ENCODE peak calls at places on chromosomes 1 and 21, in seven cellular contexts. One of them, this sample, is unnamed. For H3K27me3 and H3K4me1, the result is how much of the 10 kb centered on the place peaks cover.

GRCh38 chr1:3240524-3241235 is 171.7 kb downstream of the PRDM16 start:
- DNase-seq in CD8-positive, alpha-beta memory T cell: no peak
- DNase-seq in HAP-1: no peak
- DNase-seq in thyroid gland: peak
- DNase-seq in psoas muscle: no peak
- DNase-seq in GM23248: no peak
- DNase-seq in lower lobe of right lung: no peak
- DNase-seq in this sample: peak

GRCh38 chr1:33433509-33434362 is 2.8 kb upstream of the PHC2 start:
- DNase-seq in CD8-positive, alpha-beta memory T cell: no peak
- DNase-seq in HAP-1: no peak
- DNase-seq in thyroid gland: peak
- DNase-seq in psoas muscle: peak
- DNase-seq in GM23248: peak
- DNase-seq in lower lobe of right lung: no peak
- DNase-seq in this sample: peak

GRCh38 chr21:36188081-36188681 is 31.6 kb downstream of the DOP1B start:
- DNase-seq in CD8-positive, alpha-beta memory T cell: no peak
- DNase-seq in HAP-1: no peak
- DNase-seq in thyroid gland: peak
- DNase-seq in psoas muscle: peak
- DNase-seq in GM23248: no peak
- DNase-seq in lower lobe of right lung: peak
- DNase-seq in this sample: peak

GRCh38 chr1:205534444-205534985 is 30.0 kb downstream of the CDK18 start:
- DNase-seq in CD8-positive, alpha-beta memory T cell: peak
- DNase-seq in HAP-1: no peak
- DNase-seq in thyroid gland: no peak
- DNase-seq in psoas muscle: peak
- DNase-seq in GM23248: no peak
- DNase-seq in lower lobe of right lung: no peak
- DNase-seq in this sample: peak

GRCh38 chr1:53316742-53317650 is 10.9 kb downstream of the LRP8 start:
- DNase-seq in CD8-positive, alpha-beta memory T cell: no peak
- DNase-seq in HAP-1: no peak
- DNase-seq in thyroid gland: no peak
- DNase-seq in psoas muscle: peak
- DNase-seq in GM23248: no peak
- DNase-seq in lower lobe of right lung: peak
- DNase-seq in this sample: peak

GRCh38 chr1:167695150-167695549 is 26.6 kb upstream of the MPZL1 start:
- DNase-seq in CD8-positive, alpha-beta memory T cell: no peak
- DNase-seq in HAP-1: no peak
- DNase-seq in thyroid gland: no peak
- DNase-seq in psoas muscle: no peak
- DNase-seq in GM23248: no peak
- DNase-seq in lower lobe of right lung: no peak
- DNase-seq in this sample: no peak

GRCh38 chr1:222657899-222658298 is 40.0 kb downstream of the MIA3 start:
- DNase-seq in CD8-positive, alpha-beta memory T cell: no peak
- DNase-seq in HAP-1: no peak
- DNase-seq in thyroid gland: no peak
- DNase-seq in psoas muscle: no peak
- DNase-seq in GM23248: no peak
- DNase-seq in lower lobe of right lung: no peak
- DNase-seq in this sample: no peak

GRCh38 chr21:44914176-44914874 is 6.4 kb downstream of the ITGB2 start:
- DNase-seq in CD8-positive, alpha-beta memory T cell: peak
- DNase-seq in HAP-1: no peak
- DNase-seq in thyroid gland: no peak
- DNase-seq in psoas muscle: no peak
- DNase-seq in GM23248: no peak
- DNase-seq in lower lobe of right lung: peak
- DNase-seq in this sample: no peak

GRCh38 chr1:18233176-18233864 is 125.7 kb downstream of the IGSF21 start:
- DNase-seq in CD8-positive, alpha-beta memory T cell: no peak
- DNase-seq in HAP-1: no peak
- DNase-seq in thyroid gland: no peak
- DNase-seq in psoas muscle: no peak
- DNase-seq in GM23248: no peak
- DNase-seq in lower lobe of right lung: no peak
- DNase-seq in this sample: no peak

GRCh38 chr1:203179328-203180009 is 3.8 kb upstream of the MYBPH start:
- DNase-seq in CD8-positive, alpha-beta memory T cell: no peak
- DNase-seq in HAP-1: no peak
- DNase-seq in thyroid gland: no peak
- DNase-seq in psoas muscle: no peak
- DNase-seq in GM23248: no peak
- DNase-seq in lower lobe of right lung: no peak
- DNase-seq in this sample: peak

DNA sequence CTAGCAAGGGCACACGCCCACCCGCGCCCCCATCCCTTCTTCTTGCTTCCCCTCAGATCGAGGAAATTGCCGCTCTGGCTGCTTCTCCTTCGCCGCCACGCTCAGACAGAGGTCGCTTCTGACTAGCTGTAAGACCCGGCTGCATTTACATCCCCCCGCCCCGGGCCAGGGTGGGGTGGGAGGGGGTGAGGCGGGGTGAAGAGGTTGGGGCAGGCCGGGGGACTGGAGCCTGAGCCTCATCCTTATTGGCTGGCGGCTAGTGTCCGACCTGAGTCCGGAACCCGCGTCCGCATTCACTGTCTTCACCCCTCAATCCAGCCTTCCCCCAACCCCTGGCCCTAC is 11.1 kb downstream of the NR5A2 start:
- DNase-seq in CD8-positive, alpha-beta memory T cell: peak
- DNase-seq in HAP-1: peak
- DNase-seq in thyroid gland: no peak
- DNase-seq in psoas muscle: no peak
- DNase-seq in GM23248: no peak
- DNase-seq in lower lobe of right lung: no peak
- DNase-seq in this sample: no peak
- H3K27me3 ChIP-seq in CD8-positive, alpha-beta memory T cell: half or more
- H3K27me3 ChIP-seq in HAP-1: under half
- H3K27me3 ChIP-seq in thyroid gland: half or more
- H3K27me3 ChIP-seq in psoas muscle: half or more
- H3K27me3 ChIP-seq in GM23248: half or more
- H3K27me3 ChIP-seq in lower lobe of right lung: half or more
- H3K27me3 ChIP-seq in this sample: under half

GRCh38 chr1:153959454-153959853 is 1.0 kb upstream of the CRTC2 start:
- DNase-seq in CD8-positive, alpha-beta memory T cell: no peak
- DNase-seq in HAP-1: no peak
- DNase-seq in thyroid gland: no peak
- DNase-seq in psoas muscle: no peak
- DNase-seq in GM23248: no peak
- DNase-seq in lower lobe of right lung: no peak
- DNase-seq in this sample: no peak
- H3K4me1 ChIP-seq in CD8-positive, alpha-beta memory T cell: half or more
- H3K4me1 ChIP-seq in HAP-1: under half
- H3K4me1 ChIP-seq in thyroid gland: under half
- H3K4me1 ChIP-seq in psoas muscle: half or more
- H3K4me1 ChIP-seq in GM23248: under half
- H3K4me1 ChIP-seq in lower lobe of right lung: half or more
- H3K4me1 ChIP-seq in this sample: under half

GRCh38 chr1:225736651-225737097 is 41.0 kb upstream of the SRP9 start:
- DNase-seq in CD8-positive, alpha-beta memory T cell: no peak
- DNase-seq in HAP-1: no peak
- DNase-seq in thyroid gland: no peak
- DNase-seq in psoas muscle: no peak
- DNase-seq in GM23248: peak
- DNase-seq in lower lobe of right lung: no peak
- DNase-seq in this sample: no peak
- H3K4me3 ChIP-seq in CD8-positive, alpha-beta memory T cell: no peak
- H3K4me3 ChIP-seq in HAP-1: no peak
- H3K4me3 ChIP-seq in thyroid gland: no peak
- H3K4me3 ChIP-seq in psoas muscle: no peak
- H3K4me3 ChIP-seq in GM23248: peak
- H3K4me3 ChIP-seq in lower lobe of right lung: no peak
- H3K4me3 ChIP-seq in this sample: no peak

GRCh38 chr1:156862602-156863599 is 2.2 kb downstream of the NTRK1 start:
- DNase-seq in CD8-positive, alpha-beta memory T cell: no peak
- DNase-seq in HAP-1: no peak
- DNase-seq in thyroid gland: no peak
- DNase-seq in psoas muscle: no peak
- DNase-seq in GM23248: no peak
- DNase-seq in lower lobe of right lung: no peak
- DNase-seq in this sample: no peak
- H3K27me3 ChIP-seq in CD8-positive, alpha-beta memory T cell: under half
- H3K27me3 ChIP-seq in HAP-1: under half
- H3K27me3 ChIP-seq in thyroid gland: under half
- H3K27me3 ChIP-seq in psoas muscle: under half
- H3K27me3 ChIP-seq in GM23248: under half
- H3K27me3 ChIP-seq in lower lobe of right lung: half or more
- H3K27me3 ChIP-seq in this sample: under half

This sample was measured in aorta.